ENCODE peak calls at places on chromosomes 12 and 14, in eight cellular contexts. M is tibial artery, J is fibroblast of lung, T is HCT116, F is BJ, E is endothelial cell, N is OCI-LY7, V is HFFc6. Q is an unnamed sample.

GRCh38 chr12:96879301-96879700 is 27.8 kb upstream of the NEDD1 start:
- DNase-seq in M (no peak), J (no peak), T (no peak), F (no peak), E (no peak), N (no peak), V (no peak), Q (no peak)

GRCh38 chr14:77006127-77006526 is 22.4 kb downstream of the IRF2BPL start:
- DNase-seq in M (no peak), J (no peak), T (no peak), F (no peak), E (no peak), N (no peak), V (no peak), Q (no peak)

GRCh38 chr12:125381373-125381772 is 316.1 kb downstream of the AACS start:
- DNase-seq in M (no peak), J (no peak), T (no peak), F (no peak), E (no peak), N (no peak), V (no peak), Q (no peak)

GRCh38 chr14:98935921-98936320 is 336.1 kb downstream of the BCL11B start:
- DNase-seq in M (no peak), J (no peak), T (no peak), F (no peak), E (no peak), N (no peak), V (no peak), Q (no peak)

GRCh38 chr12:6197996-6198395 is 2.2 kb upstream of the CD9 start:
- DNase-seq in M (no peak), J (no peak), T (no peak), F (no peak), E (no peak), N (no peak), V (no peak), Q (no peak)

GRCh38 chr12:39503445-39503844 is 60.5 kb upstream of the KIF21A start:
- DNase-seq in M (no peak), J (peak), T (peak), F (no peak), E (no peak), N (no peak), V (no peak), Q (peak)

GRCh38 chr12:55698241-55698955 is 9.3 kb downstream of the ITGA7 start:
- DNase-seq in M (peak), J (no peak), T (no peak), F (no peak), E (no peak), N (no peak), V (no peak), Q (no peak)

GRCh38 chr12:120376416-120376815 is 7.5 kb upstream of the MSI1 start:
- DNase-seq in M (no peak), J (no peak), T (no peak), F (no peak), E (no peak), N (no peak), V (no peak), Q (peak)

GRCh38 chr12:83318386-83318971 is 631.8 kb downstream of the TMTC2 start:
- DNase-seq in M (no peak), J (peak), T (no peak), F (no peak), E (no peak), N (no peak), V (no peak), Q (peak)

GRCh38 chr14:75871181-75871880 is 110.5 kb downstream of the TGFB3 start:
- DNase-seq in M (no peak), J (no peak), T (no peak), F (no peak), E (no peak), N (no peak), V (no peak), Q (no peak)

GRCh38 chr14:61462566-61463195 is 141.3 kb downstream of the PRKCH start:
- DNase-seq in M (no peak), J (peak), T (no peak), F (no peak), E (no peak), N (no peak), V (peak), Q (peak)

GRCh38 chr12:131390408-131391100 is 320.3 kb upstream of the SFSWAP start:
- DNase-seq in M (no peak), J (no peak), T (peak), F (no peak), E (peak), N (peak), V (no peak), Q (no peak)

GRCh38 chr12:94099191-94099983 is 49.0 kb upstream of the PLXNC1 start:
- DNase-seq in M (no peak), J (peak), T (no peak), F (no peak), E (no peak), N (no peak), V (no peak), Q (peak)

GRCh38 chr14:91373591-91374245 is 43.9 kb downstream of the CCDC88C start:
- DNase-seq in M (no peak), J (no peak), T (no peak), F (no peak), E (no peak), N (peak), V (no peak), Q (no peak)

GRCh38 chr14:104145826-104146642 is 7.6 kb downstream of the KIF26A start:
- DNase-seq in M (peak), J (no peak), T (no peak), F (no peak), E (no peak), N (no peak), V (no peak), Q (no peak)

GRCh38 chr12:78792052-78792698 is 72.4 kb upstream of the SYT1 start:
- DNase-seq in M (no peak), J (no peak), T (no peak), F (no peak), E (no peak), N (no peak), V (no peak), Q (no peak)

GRCh38 chr12:75578546-75578945 is 67.1 kb upstream of the KRR1 start:
- DNase-seq in M (no peak), J (no peak), T (no peak), F (no peak), E (no peak), N (no peak), V (no peak), Q (no peak)

GRCh38 chr14:59277659-59278058 is 89.2 kb downstream of the DAAM1 start:
- DNase-seq in M (no peak), J (no peak), T (no peak), F (no peak), E (no peak), N (no peak), V (no peak), Q (no peak)
- TF ChIP-seq CTCF in M (no peak), J (no peak), T (no peak), F (no peak), E (no peak), N (no peak), V (peak), Q (no peak)

GRCh38 chr14:101843038-101843437 is 81.5 kb downstream of the PPP2R5C start:
- DNase-seq in M (no peak), J (no peak), T (no peak), F (no peak), E (no peak), N (no peak), V (no peak), Q (no peak)

GRCh38 chr14:101844219-101844618 is 82.7 kb downstream of the PPP2R5C start:
- DNase-seq in M (no peak), J (no peak), T (no peak), F (no peak), E (no peak), N (peak), V (no peak), Q (no peak)

GRCh38 chr14:101845496-101845895 is 84.0 kb downstream of the PPP2R5C start:
- DNase-seq in M (no peak), J (no peak), T (no peak), F (no peak), E (no peak), N (no peak), V (no peak), Q (no peak)

GRCh38 chr14:101844752-101845151 is 83.2 kb downstream of the PPP2R5C start:
- DNase-seq in M (no peak), J (no peak), T (no peak), F (no peak), E (no peak), N (no peak), V (no peak), Q (no peak)

DNA sequence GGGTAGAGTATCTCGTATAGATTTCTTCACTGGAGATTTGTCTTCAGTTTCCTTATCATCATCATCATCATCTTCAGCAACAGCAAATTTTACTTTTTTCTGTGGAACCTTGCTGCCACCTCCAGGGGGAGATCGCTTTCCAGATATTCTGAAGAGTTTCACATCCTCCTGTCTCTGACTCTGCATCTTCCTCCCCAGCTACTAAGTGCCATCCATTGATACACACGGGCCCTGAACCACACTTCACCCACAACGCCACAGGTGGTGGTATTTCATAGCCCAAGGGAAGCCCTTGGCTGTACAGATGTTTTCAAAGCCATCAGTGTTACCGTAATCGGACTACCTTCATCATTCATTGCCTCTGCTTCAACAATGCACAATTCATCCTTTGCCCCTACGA is 82.2 kb downstream of the PPP2R5C start:
- DNase-seq in M (no peak), J (peak), T (no peak), F (no peak), E (no peak), N (peak), V (no peak), Q (no peak)
- TF ChIP-seq CTCF in M (peak), J (peak), T (peak), F (peak), E (peak), N (peak), V (peak), Q (peak)

GRCh38 chr12:81615031-81615430 is 144.1 kb downstream of the PPFIA2 start:
- DNase-seq in M (no peak), J (no peak), T (no peak), F (no peak), E (no peak), N (no peak), V (no peak), Q (no peak)

GRCh38 chr12:81610955-81611889 is 147.9 kb downstream of the PPFIA2 start:
- DNase-seq in M (no peak), J (no peak), T (no peak), F (no peak), E (peak), N (peak), V (no peak), Q (no peak)
- TF ChIP-seq CTCF in M (no peak), J (peak), T (peak), F (peak), E (peak), N (peak), V (no peak), Q (peak)

DNA sequence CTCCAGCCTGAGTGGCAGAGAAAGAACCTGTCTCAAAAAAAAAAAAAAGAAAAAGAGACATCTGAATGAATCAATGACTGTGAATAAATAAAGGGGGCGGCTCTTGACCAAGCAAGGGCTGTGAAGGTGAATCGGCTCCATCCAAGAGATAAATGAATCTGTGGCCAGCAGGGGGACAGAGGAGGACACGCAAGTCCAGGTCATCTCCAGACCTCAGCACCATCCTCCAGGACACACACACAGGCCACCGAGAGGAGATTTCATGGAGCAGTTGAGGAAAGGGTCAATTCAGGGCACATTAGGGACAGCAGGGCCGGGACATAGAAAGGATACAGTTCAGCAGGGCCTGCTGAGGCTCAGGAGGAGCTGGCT is 21.6 kb downstream of the TRPV4 start:
- DNase-seq in M (no peak), J (no peak), T (no peak), F (no peak), E (no peak), N (no peak), V (no peak), Q (no peak)
- TF ChIP-seq CTCF in M (no peak), J (no peak), T (no peak), F (peak), E (peak), N (no peak), V (peak), Q (no peak)

DNA sequence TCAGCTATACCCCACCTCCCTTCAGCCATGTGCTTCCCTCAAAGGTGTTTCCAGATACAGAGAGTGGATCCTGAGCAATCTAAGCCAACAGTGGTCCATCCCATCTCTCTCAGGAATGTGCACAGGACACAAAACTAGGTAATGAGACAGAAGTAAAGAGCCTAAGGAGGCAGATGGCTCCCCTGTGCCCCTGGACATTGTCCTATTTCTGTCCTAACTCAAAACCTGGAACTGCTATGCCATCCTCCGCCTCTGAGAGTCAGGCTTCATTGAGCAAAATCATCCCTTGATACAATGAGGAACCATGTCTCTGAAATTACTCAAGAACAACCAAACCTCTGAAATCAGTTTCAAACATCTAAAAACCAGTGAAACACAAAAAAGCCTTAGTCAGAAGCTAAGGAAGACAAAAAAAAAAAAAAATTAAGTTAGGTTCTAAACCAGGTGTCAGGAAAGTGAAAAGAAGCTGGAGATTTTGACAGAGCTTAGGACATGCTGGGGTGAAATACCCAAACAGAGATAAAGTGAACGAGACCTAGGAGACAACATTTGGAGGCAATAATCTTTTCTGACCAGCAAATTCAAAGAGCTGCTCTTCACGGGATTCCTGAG is 200.3 kb upstream of the PLEKHG7 start:
- DNase-seq in M (no peak), J (peak), T (no peak), F (no peak), E (no peak), N (peak), V (no peak), Q (no peak)
- TF ChIP-seq CTCF in M (no peak), J (no peak), T (peak), F (no peak), E (no peak), N (peak), V (peak), Q (peak)